ENCODE peak calls at places on chromosome 19, in six cellular contexts. W is mesendoderm, O is H9, A is neuronal stem cell, R is IMR-90, E is mesenchymal stem cell. S is an unnamed sample.

GRCh38 chr19:17473041-17473440 is 2.7 kb downstream of the SLC27A1 start:
- DNase-seq in W (no peak), O (no peak), A (no peak), R (peak; percentile 90), E (peak; percentile 62), S (no peak)

GRCh38 chr19:5106361-5106760 is 137.4 kb downstream of the KDM4B start:
- DNase-seq in W (no peak), O (no peak), A (no peak), R (no peak), E (no peak), S (no peak)

GRCh38 chr19:43789029-43789428 is 8.3 kb upstream of the KCNN4 start:
- DNase-seq in W (peak; percentile 69), O (no peak), A (peak; percentile 49), R (peak; percentile 56), E (peak; percentile 60), S (no peak)

GRCh38 chr19:41427647-41428480 is 690 bp upstream of the B3GNT8 start:
- DNase-seq in W (peak; percentile 68), O (peak; percentile 39), A (no peak), R (no peak), E (no peak), S (no peak)

GRCh38 chr19:10517760-10518443 is 655 bp upstream of the S1PR5 start:
- DNase-seq in W (peak; percentile 71), O (peak; percentile 77), A (no peak), R (peak; percentile 15), E (peak; percentile 80), S (no peak)

GRCh38 chr19:15400521-15401396 is 18.0 kb downstream of the AKAP8L start:
- DNase-seq in W (no peak), O (no peak), A (no peak), R (no peak), E (no peak), S (no peak)

GRCh38 chr19:51628153-51628939 is 1.9 kb downstream of the SIGLEC5 start:
- DNase-seq in W (no peak), O (no peak), A (no peak), R (no peak), E (no peak), S (no peak)

GRCh38 chr19:50912727-50913716 is 1.8 kb upstream of the KLK4 start:
- DNase-seq in W (no peak), O (no peak), A (no peak), R (no peak), E (no peak), S (no peak)

GRCh38 chr19:52653161-52653560 is 15.0 kb upstream of the ZNF83 start:
- DNase-seq in W (no peak), O (no peak), A (no peak), R (no peak), E (no peak), S (no peak)

GRCh38 chr19:9941236-9941635 is 4.9 kb upstream of the OLFM2 start:
- DNase-seq in W (no peak), O (no peak), A (no peak), R (peak; percentile 29), E (no peak), S (no peak)

GRCh38 chr19:3319643-3320353 is 46.6 kb upstream of the NFIC start:
- DNase-seq in W (no peak), O (no peak), A (no peak), R (no peak), E (no peak), S (no peak)

GRCh38 chr19:54444737-54445136 is 4.3 kb upstream of the LENG8 start:
- DNase-seq in W (no peak), O (no peak), A (no peak), R (no peak), E (no peak), S (no peak)

GRCh38 chr19:36604656-36605100 is 435 bp upstream of the ZNF382 start:
- DNase-seq in W (peak; percentile 26), O (peak; percentile 27), A (no peak), R (peak; percentile 40), E (peak; percentile 57), S (no peak)

GRCh38 chr19:2602391-2603181 is 99.9 kb downstream of the GNG7 start:
- DNase-seq in W (peak; percentile 95), O (peak; percentile 88), A (no peak), R (peak; percentile 81), E (peak; percentile 84), S (no peak)

GRCh38 chr19:4575978-4576933 is 16.8 kb upstream of the SEMA6B start:
- DNase-seq in W (peak; percentile 81), O (peak; percentile 84), A (no peak), R (peak; percentile 27), E (peak; percentile 71), S (no peak)

GRCh38 chr19:32558607-32559228 is 22.3 kb upstream of the PDCD5 start:
- DNase-seq in W (peak; percentile 75), O (peak; percentile 55), A (no peak), R (no peak), E (no peak), S (peak; percentile 63)

GRCh38 chr19:28217064-28217463 is 995.9 kb downstream of the UQCRFS1 start:
- DNase-seq in W (peak; percentile 75), O (peak; percentile 49), A (no peak), R (no peak), E (no peak), S (peak; percentile 56)

GRCh38 chr19:42129399-42130253 is 2.6 kb downstream of the POU2F2 start:
- DNase-seq in W (no peak), O (no peak), A (no peak), R (peak; percentile 33), E (no peak), S (no peak)

DNA sequence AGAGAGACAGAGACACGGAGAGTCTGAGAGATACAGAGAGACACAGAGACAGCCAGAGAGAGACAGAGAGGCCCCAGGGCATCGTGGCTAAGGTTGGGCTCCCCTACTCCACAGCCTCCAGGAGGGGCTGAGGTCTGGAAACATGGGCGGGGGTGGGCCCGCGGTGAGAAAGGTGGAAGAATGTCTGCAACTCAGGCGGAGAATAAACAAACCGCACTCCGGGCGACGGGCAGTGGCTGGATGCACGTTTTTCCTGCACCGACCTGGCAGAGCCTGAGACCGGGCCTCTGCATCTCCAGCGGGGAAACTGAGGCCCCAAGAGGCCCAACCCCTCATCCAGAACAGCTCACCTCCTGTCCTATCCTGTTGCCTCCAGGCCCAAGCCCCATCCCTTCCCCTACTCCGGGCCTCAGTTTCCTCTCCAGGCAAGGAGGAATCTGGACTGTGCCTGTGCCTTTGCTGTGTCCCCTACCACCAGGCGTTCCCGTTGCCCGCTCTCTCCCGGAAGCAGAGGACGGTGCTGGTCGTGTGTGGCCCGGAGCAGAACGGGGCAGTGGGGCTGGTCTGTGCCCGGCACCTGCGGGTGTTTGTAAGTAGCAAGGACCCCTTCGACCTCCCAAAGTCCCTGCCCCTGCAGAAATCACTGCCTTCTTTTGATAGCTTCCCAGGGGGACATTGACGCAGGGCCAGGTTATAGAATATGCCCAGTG is 3.4 kb upstream of the CILP2 start:
- DNase-seq in W (no peak), O (no peak), A (no peak), R (no peak), E (no peak), S (no peak)
- H2BK15ac ChIP-seq in W (no peak overlapping the region), O (no peak overlapping the region), A (no peak overlapping the region), R (no peak overlapping the region), E (no peak overlapping the region), S (no peak overlapping the region)

GRCh38 chr19:38270587-38271167 is 6.3 kb downstream of the SPINT2 start:
- DNase-seq in W (peak; percentile 64), O (no peak), A (no peak), R (peak; percentile 56), E (no peak), S (no peak)
- H2BK15ac ChIP-seq in W (no peak overlapping the region), O (no peak overlapping the region), A (no peak overlapping the region), R (peak overlapping the region; percentile 16), E (no peak overlapping the region), S (no peak overlapping the region)

DNA sequence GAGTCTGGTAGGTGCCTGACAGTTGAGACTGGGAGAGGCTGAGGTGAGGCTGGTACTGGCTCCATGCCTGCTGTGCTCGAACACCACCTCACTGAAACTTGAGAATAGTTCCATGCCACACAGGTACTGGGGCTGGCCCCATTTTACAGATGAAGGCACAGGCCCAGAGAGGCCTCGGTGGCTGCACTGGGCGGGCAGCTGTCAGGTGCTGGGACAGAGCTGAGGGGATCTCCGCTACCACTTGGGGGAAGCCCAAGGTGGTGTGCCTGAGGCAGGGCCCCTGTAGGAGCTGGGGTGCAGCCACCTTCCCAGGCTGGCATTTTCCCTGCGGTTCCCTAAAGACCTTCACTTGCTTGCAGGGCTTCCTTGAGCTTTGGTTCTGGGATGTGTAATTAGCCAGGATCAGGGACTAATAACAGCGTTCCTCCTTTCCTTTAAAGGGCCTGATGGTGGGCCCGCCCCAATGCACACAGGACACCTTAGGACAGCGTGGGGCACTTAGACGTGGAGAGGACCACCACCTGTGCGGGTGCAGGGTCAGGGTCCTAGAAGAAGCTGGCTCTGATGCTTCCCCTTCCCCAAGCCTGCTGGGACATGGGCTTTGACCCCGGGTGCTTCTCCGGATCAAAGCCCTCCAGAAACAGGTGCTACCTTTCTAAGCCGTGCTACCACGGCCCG is 23.6 kb downstream of the CAPN12 start:
- DNase-seq in W (no peak), O (no peak), A (no peak), R (no peak), E (no peak), S (no peak)
- H2BK15ac ChIP-seq in W (no peak overlapping the region), O (no peak overlapping the region), A (peak overlapping the region; percentile 26), R (no peak overlapping the region), E (no peak overlapping the region), S (no peak overlapping the region)

GRCh38 chr19:46624958-46625661 is at the start of gene PTGIR:
- DNase-seq in W (peak; percentile 58), O (no peak), A (no peak), R (peak; percentile 78), E (peak; percentile 96), S (no peak)
- H2BK15ac ChIP-seq in W (no peak within 1 kb of the TSS), O (no peak within 1 kb of the TSS), A (peak within 1 kb of the TSS; percentile 94), R (peak within 1 kb of the TSS; percentile 99), E (peak within 1 kb of the TSS; percentile 90), S (peak within 1 kb of the TSS; percentile 19)

S was measured in H1.